ENCODE peak calls at places on chromosomes 12 and 14, in four cellular contexts. L is NCI-H1436; D is stimulated activated CD8-positive, alpha-beta memory T cell treated with anti-CD3 and anti-CD28 coated beads, Interleukin-4, amount 100 ng/mL, for 48 hours; G is tibial nerve. E is an unnamed sample.

GRCh38 chr14:93994919-93995682 is 2.0 kb upstream of the CCDC197 start:
- DNase-seq in L (no peak), D (peak; percentile 77), G (no peak), E (no peak)

GRCh38 chr12:46549527-46550265 is 177.1 kb upstream of the SLC38A2 start:
- DNase-seq in L (no peak), D (peak; percentile 50), G (no peak), E (peak; percentile 44)

GRCh38 chr14:50061664-50062437 is 54.5 kb downstream of the VCPKMT start:
- DNase-seq in L (no peak), D (peak; percentile 77), G (no peak), E (peak; percentile 80)

GRCh38 chr12:121789800-121790748 is 3.4 kb downstream of the RHOF start:
- DNase-seq in L (no peak), D (peak; percentile 93), G (no peak), E (no peak)

GRCh38 chr12:111598637-111599458 is at the start of gene ATXN2:
- DNase-seq in L (peak; percentile 61), D (peak; percentile 67), G (peak; percentile 42), E (peak; percentile 83)

GRCh38 chr14:50831704-50832130 is 755 bp upstream of the NIN start:
- DNase-seq in L (no peak), D (no peak), G (no peak), E (no peak)

GRCh38 chr12:56684745-56685369 is 3.2 kb downstream of the PTGES3 start:
- DNase-seq in L (no peak), D (peak; percentile 27), G (no peak), E (peak; percentile 65)

GRCh38 chr12:21483531-21483930 is 17.9 kb downstream of the RECQL start:
- DNase-seq in L (peak; percentile 52), D (no peak), G (no peak), E (no peak)

GRCh38 chr12:79326663-79327062 is 364.1 kb downstream of the PAWR start:
- DNase-seq in L (no peak), D (no peak), G (no peak), E (no peak)

GRCh38 chr14:74852922-74853530 is 22.9 kb downstream of the PROX2 start:
- DNase-seq in L (no peak), D (no peak), G (no peak), E (no peak)

GRCh38 chr12:32445356-32445755 is 46.0 kb downstream of the FGD4 start:
- DNase-seq in L (no peak), D (no peak), G (no peak), E (no peak)

E was measured in OCI-M1.